ENCODE peak calls at places on chromosomes 13 and 19, in six cellular contexts. One of them, this sample, is unnamed.

GRCh38 chr19:44857837-44858236 is 11.7 kb downstream of the NECTIN2 start:
- DNase-seq in stomach: peak; percentile 47
- DNase-seq in upper lobe of right lung: no peak
- DNase-seq in BE2C: no peak
- DNase-seq in IMR-90: no peak
- DNase-seq in Peyer's patch: no peak
- DNase-seq in this sample: no peak

GRCh38 chr19:53102701-53103140 is 501 bp downstream of the ZNF160 start:
- DNase-seq in Peyer's patch: peak; percentile 25
- DNase-seq in upper lobe of right lung: peak; percentile 67
- DNase-seq in BE2C: peak; percentile 32
- DNase-seq in IMR-90: peak; percentile 31
- DNase-seq in stomach: peak; percentile 29
- DNase-seq in this sample: no peak

GRCh38 chr13:46386996-46387851 is at the start of gene RUBCNL:
- DNase-seq in Peyer's patch: peak; percentile 69
- DNase-seq in upper lobe of right lung: peak; percentile 78
- DNase-seq in stomach: no peak
- DNase-seq in IMR-90: no peak
- DNase-seq in BE2C: peak; percentile 19
- DNase-seq in this sample: peak; percentile 77

GRCh38 chr19:45404557-45405434 is at the start of gene PPP1R13L:
- DNase-seq in BE2C: peak; percentile 53
- DNase-seq in upper lobe of right lung: peak; percentile 95
- DNase-seq in stomach: peak; percentile 92
- DNase-seq in IMR-90: peak; percentile 56
- DNase-seq in Peyer's patch: peak; percentile 42
- DNase-seq in this sample: peak; percentile 95

GRCh38 chr13:48902421-48902820 is 73.3 kb upstream of the FNDC3A start:
- DNase-seq in BE2C: no peak
- DNase-seq in IMR-90: peak; percentile 19
- DNase-seq in stomach: no peak
- DNase-seq in Peyer's patch: no peak
- DNase-seq in upper lobe of right lung: no peak
- DNase-seq in this sample: no peak

GRCh38 chr19:42284641-42285341 is 15.7 kb downstream of the CIC start:
- DNase-seq in upper lobe of right lung: no peak
- DNase-seq in stomach: no peak
- DNase-seq in Peyer's patch: peak; percentile 29
- DNase-seq in IMR-90: no peak
- DNase-seq in BE2C: peak; percentile 17
- DNase-seq in this sample: peak; percentile 64

GRCh38 chr19:47433121-47433520 is 13.8 kb upstream of the MEIS3 start:
- DNase-seq in Peyer's patch: no peak
- DNase-seq in BE2C: no peak
- DNase-seq in IMR-90: no peak
- DNase-seq in upper lobe of right lung: no peak
- DNase-seq in stomach: no peak
- DNase-seq in this sample: no peak

GRCh38 chr13:23714672-23715071 is 144.5 kb downstream of the TNFRSF19 start:
- DNase-seq in Peyer's patch: no peak
- DNase-seq in upper lobe of right lung: no peak
- DNase-seq in stomach: no peak
- DNase-seq in BE2C: no peak
- DNase-seq in IMR-90: no peak
- DNase-seq in this sample: no peak

GRCh38 chr13:75137911-75138571 is 343.9 kb downstream of the TBC1D4 start:
- DNase-seq in IMR-90: no peak
- DNase-seq in stomach: no peak
- DNase-seq in Peyer's patch: no peak
- DNase-seq in BE2C: no peak
- DNase-seq in upper lobe of right lung: no peak
- DNase-seq in this sample: no peak

GRCh38 chr13:77737583-77738200 is 40.2 kb downstream of the SLAIN1 start:
- DNase-seq in BE2C: no peak
- DNase-seq in Peyer's patch: no peak
- DNase-seq in IMR-90: no peak
- DNase-seq in upper lobe of right lung: no peak
- DNase-seq in stomach: no peak
- DNase-seq in this sample: no peak

GRCh38 chr13:20340136-20340758 is 108.1 kb upstream of the GJB6 start:
- DNase-seq in stomach: no peak
- DNase-seq in IMR-90: no peak
- DNase-seq in upper lobe of right lung: no peak
- DNase-seq in Peyer's patch: no peak
- DNase-seq in BE2C: no peak
- DNase-seq in this sample: no peak

GRCh38 chr13:113413178-113413897 is 40.0 kb downstream of the ADPRHL1 start:
- DNase-seq in Peyer's patch: no peak
- DNase-seq in upper lobe of right lung: peak; percentile 57
- DNase-seq in stomach: no peak
- DNase-seq in BE2C: no peak
- DNase-seq in IMR-90: no peak
- DNase-seq in this sample: no peak

GRCh38 chr13:24338721-24339120 is 29.3 kb downstream of the C1QTNF9 start:
- DNase-seq in BE2C: no peak
- DNase-seq in Peyer's patch: no peak
- DNase-seq in upper lobe of right lung: no peak
- DNase-seq in stomach: no peak
- DNase-seq in IMR-90: no peak
- DNase-seq in this sample: no peak

GRCh38 chr19:32404939-32405430 is 585 bp upstream of the DPY19L3 start:
- DNase-seq in stomach: peak; percentile 69
- DNase-seq in upper lobe of right lung: peak; percentile 87
- DNase-seq in IMR-90: peak; percentile 26
- DNase-seq in Peyer's patch: peak; percentile 28
- DNase-seq in BE2C: no peak
- DNase-seq in this sample: peak; percentile 76

GRCh38 chr19:14393303-14393702 is 12.1 kb downstream of the ADGRE5 start:
- DNase-seq in Peyer's patch: no peak
- DNase-seq in upper lobe of right lung: no peak
- DNase-seq in BE2C: no peak
- DNase-seq in IMR-90: no peak
- DNase-seq in stomach: no peak
- DNase-seq in this sample: no peak

GRCh38 chr13:51920786-51921185 is 59.0 kb downstream of the CCDC70 start:
- DNase-seq in stomach: no peak
- DNase-seq in Peyer's patch: no peak
- DNase-seq in IMR-90: no peak
- DNase-seq in BE2C: no peak
- DNase-seq in upper lobe of right lung: no peak
- DNase-seq in this sample: no peak

GRCh38 chr13:31037874-31038475 is 105.5 kb downstream of the TEX26 start:
- DNase-seq in BE2C: no peak
- DNase-seq in IMR-90: no peak
- DNase-seq in Peyer's patch: no peak
- DNase-seq in upper lobe of right lung: no peak
- DNase-seq in stomach: no peak
- DNase-seq in this sample: no peak

GRCh38 chr13:35990196-35990595 is 141.0 kb downstream of the DCLK1 start:
- DNase-seq in upper lobe of right lung: no peak
- DNase-seq in IMR-90: no peak
- DNase-seq in stomach: no peak
- DNase-seq in BE2C: no peak
- DNase-seq in Peyer's patch: no peak
- DNase-seq in this sample: no peak

GRCh38 chr13:91308299-91308698 is 39.2 kb upstream of the MIR17HG start:
- DNase-seq in IMR-90: no peak
- DNase-seq in upper lobe of right lung: no peak
- DNase-seq in BE2C: no peak
- DNase-seq in Peyer's patch: no peak
- DNase-seq in stomach: no peak
- DNase-seq in this sample: no peak

GRCh38 chr13:64910061-64910460 is 2320.1 kb downstream of the PCDH9 start:
- DNase-seq in Peyer's patch: no peak
- DNase-seq in IMR-90: no peak
- DNase-seq in BE2C: no peak
- DNase-seq in stomach: no peak
- DNase-seq in upper lobe of right lung: no peak
- DNase-seq in this sample: no peak

GRCh38 chr13:97346561-97347254 is 87.3 kb upstream of the RAP2A start:
- DNase-seq in upper lobe of right lung: no peak
- DNase-seq in BE2C: no peak
- DNase-seq in Peyer's patch: no peak
- DNase-seq in stomach: no peak
- DNase-seq in IMR-90: no peak
- DNase-seq in this sample: no peak

GRCh38 chr19:41795031-41795461 is 1.3 kb upstream of the CEACAM3 start:
- DNase-seq in BE2C: peak; percentile 67
- DNase-seq in Peyer's patch: peak; percentile 69
- DNase-seq in stomach: peak; percentile 65
- DNase-seq in IMR-90: peak; percentile 16
- DNase-seq in upper lobe of right lung: no peak
- DNase-seq in this sample: no peak

GRCh38 chr19:38442736-38443135 is 9.2 kb downstream of the RYR1 start:
- DNase-seq in IMR-90: no peak
- DNase-seq in Peyer's patch: no peak
- DNase-seq in upper lobe of right lung: no peak
- DNase-seq in BE2C: no peak
- DNase-seq in stomach: no peak
- DNase-seq in this sample: no peak

GRCh38 chr13:29640665-29641064 is 45.2 kb upstream of the SLC7A1 start:
- DNase-seq in upper lobe of right lung: no peak
- DNase-seq in Peyer's patch: no peak
- DNase-seq in IMR-90: no peak
- DNase-seq in stomach: no peak
- DNase-seq in BE2C: no peak
- DNase-seq in this sample: no peak

GRCh38 chr13:27355894-27356293 is 68.5 kb upstream of the GTF3A start:
- DNase-seq in BE2C: no peak
- DNase-seq in upper lobe of right lung: no peak
- DNase-seq in stomach: no peak
- DNase-seq in Peyer's patch: no peak
- DNase-seq in IMR-90: no peak
- DNase-seq in this sample: no peak

GRCh38 chr13:31377946-31378345 is 178.2 kb downstream of the B3GLCT start:
- DNase-seq in stomach: no peak
- DNase-seq in Peyer's patch: peak; percentile 69
- DNase-seq in BE2C: no peak
- DNase-seq in upper lobe of right lung: no peak
- DNase-seq in IMR-90: no peak
- DNase-seq in this sample: no peak

GRCh38 chr19:21568816-21569496 is 63.6 kb downstream of the ZNF429 start:
- DNase-seq in BE2C: no peak
- DNase-seq in IMR-90: peak; percentile 94
- DNase-seq in upper lobe of right lung: peak; percentile 85
- DNase-seq in stomach: peak; percentile 83
- DNase-seq in Peyer's patch: peak; percentile 82
- DNase-seq in this sample: peak; percentile 88

DNA sequence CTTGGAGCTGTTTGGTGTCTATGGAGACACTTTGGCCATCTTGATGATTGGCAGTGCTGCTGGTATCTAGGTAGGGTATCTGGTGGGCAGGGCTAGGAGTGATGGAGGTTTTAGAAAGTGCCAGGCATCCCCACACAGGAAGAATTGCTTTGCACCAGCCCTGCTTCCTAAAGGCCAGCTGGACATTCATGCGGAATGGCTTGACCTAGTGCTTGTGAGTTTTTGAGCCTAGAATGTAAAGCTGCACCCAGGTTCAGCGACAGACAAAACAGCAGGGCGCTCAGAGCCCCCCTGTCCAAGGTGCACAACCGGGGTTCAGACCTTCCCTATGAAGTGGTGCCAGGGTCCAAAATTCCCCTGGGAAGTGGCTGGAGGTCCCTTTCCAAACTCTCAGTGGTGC is 93.1 kb downstream of the ING1 start:
- DNase-seq in Peyer's patch: no peak
- DNase-seq in IMR-90: no peak
- DNase-seq in stomach: no peak
- DNase-seq in BE2C: no peak
- DNase-seq in upper lobe of right lung: no peak
- DNase-seq in this sample: no peak
- TF ChIP-seq CTCF in Peyer's patch: no peak
- TF ChIP-seq CTCF in IMR-90: no peak
- TF ChIP-seq CTCF in stomach: no peak
- TF ChIP-seq CTCF in BE2C: no peak
- TF ChIP-seq CTCF in upper lobe of right lung: no peak
- TF ChIP-seq CTCF in this sample: no peak

GRCh38 chr19:56115490-56115889 is 5.6 kb downstream of the ZNF787 start:
- DNase-seq in IMR-90: no peak
- DNase-seq in Peyer's patch: no peak
- DNase-seq in stomach: no peak
- DNase-seq in upper lobe of right lung: no peak
- DNase-seq in BE2C: no peak
- DNase-seq in this sample: no peak
- H3K4me1 ChIP-seq in IMR-90: peaks cover 29% of the 10 kb centered on the region
- H3K4me1 ChIP-seq in Peyer's patch: peaks cover 61% of the 10 kb centered on the region
- H3K4me1 ChIP-seq in stomach: peaks cover 94% of the 10 kb centered on the region
- H3K4me1 ChIP-seq in upper lobe of right lung: peaks cover 75% of the 10 kb centered on the region
- H3K4me1 ChIP-seq in BE2C: peaks cover 8% of the 10 kb centered on the region
- H3K4me1 ChIP-seq in this sample: peaks cover 63% of the 10 kb centered on the region

DNA sequence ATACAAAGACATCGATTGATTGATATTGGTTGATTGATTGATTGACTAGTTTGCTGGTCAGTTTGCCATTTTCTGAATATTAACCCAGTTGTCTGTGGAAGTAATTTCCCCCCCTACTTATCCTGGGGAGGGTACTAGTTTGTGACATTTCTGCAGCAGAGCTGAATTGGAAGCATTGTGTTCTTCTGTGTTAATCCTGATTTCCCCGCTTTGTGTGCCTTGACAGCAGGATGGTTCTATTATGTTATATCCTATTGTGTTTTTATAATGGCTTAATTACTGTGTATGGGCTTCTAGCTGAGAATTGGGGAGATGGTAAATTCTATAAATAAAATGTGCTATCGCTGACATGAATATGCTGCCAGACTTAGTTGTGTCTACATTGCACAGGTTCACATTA is 499.7 kb downstream of the COG6 start:
- DNase-seq in upper lobe of right lung: no peak
- DNase-seq in stomach: no peak
- DNase-seq in Peyer's patch: no peak
- DNase-seq in IMR-90: no peak
- DNase-seq in BE2C: no peak
- DNase-seq in this sample: no peak
- TF ChIP-seq CTCF in upper lobe of right lung: no peak
- TF ChIP-seq CTCF in stomach: no peak
- TF ChIP-seq CTCF in Peyer's patch: no peak
- TF ChIP-seq CTCF in IMR-90: no peak
- TF ChIP-seq CTCF in BE2C: no peak
- TF ChIP-seq CTCF in this sample: no peak

DNA sequence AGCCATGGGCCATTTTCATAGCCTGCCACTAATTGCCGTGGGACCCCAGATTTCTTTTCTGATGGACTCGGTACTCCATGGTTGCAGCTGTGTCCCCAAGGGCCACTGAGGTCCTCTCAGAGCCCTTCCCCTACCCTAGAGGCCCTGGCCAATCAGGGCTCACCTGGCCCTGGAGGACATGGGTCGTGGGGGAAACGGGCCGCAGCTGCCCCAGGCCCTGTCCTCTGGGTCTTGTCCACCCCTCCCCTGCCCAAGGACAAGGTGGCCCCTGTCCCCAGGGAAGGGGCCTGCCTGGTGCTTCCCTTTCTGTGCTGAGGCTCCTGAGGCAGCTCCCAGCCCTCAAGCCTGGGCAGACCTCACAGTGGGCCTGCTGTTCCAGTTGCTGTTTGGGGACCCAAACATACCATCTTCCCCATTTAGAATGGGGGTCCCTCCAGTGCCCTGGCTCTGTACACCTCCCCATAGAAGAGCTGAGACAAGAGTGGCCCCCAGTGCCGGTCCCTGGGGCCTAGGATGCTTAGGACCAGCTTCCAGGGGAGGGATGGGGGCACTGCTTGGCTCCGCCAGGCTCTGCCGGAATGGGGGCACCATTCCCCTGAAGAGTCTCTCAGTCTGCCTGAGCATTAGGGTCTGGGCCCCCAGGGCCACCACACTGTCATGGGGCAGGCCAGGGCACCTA is 3.2 kb downstream of the RAB11B start:
- DNase-seq in upper lobe of right lung: no peak
- DNase-seq in stomach: no peak
- DNase-seq in Peyer's patch: no peak
- DNase-seq in IMR-90: no peak
- DNase-seq in BE2C: no peak
- DNase-seq in this sample: no peak
- H3K4me1 ChIP-seq in upper lobe of right lung: peaks cover 74% of the 10 kb centered on the region
- H3K4me1 ChIP-seq in stomach: peaks cover 87% of the 10 kb centered on the region
- H3K4me1 ChIP-seq in Peyer's patch: peaks cover 3% of the 10 kb centered on the region
- H3K4me1 ChIP-seq in IMR-90: peaks cover 18% of the 10 kb centered on the region
- H3K4me1 ChIP-seq in BE2C: peaks cover 7% of the 10 kb centered on the region
- H3K4me1 ChIP-seq in this sample: peaks cover 38% of the 10 kb centered on the region